ENCODE peak calls at places on chromosome 19, in eight cellular contexts. One of them, this sample, is unnamed.

GRCh38 chr19:10093295-10094186 is 7.4 kb downstream of the SHFL start:
- DNase-seq in GM10248: no peak
- DNase-seq in heart left ventricle: no peak
- DNase-seq in upper lobe of right lung: no peak
- DNase-seq in GM12878: no peak
- DNase-seq in DND-41: peak
- DNase-seq in neural progenitor cell: no peak
- DNase-seq in bronchial epithelial cell: no peak
- DNase-seq in this sample: no peak

GRCh38 chr19:6811906-6812305 is 39.4 kb downstream of the VAV1 start:
- DNase-seq in upper lobe of right lung: no peak
- DNase-seq in GM12878: peak
- DNase-seq in GM10248: no peak
- DNase-seq in heart left ventricle: no peak
- DNase-seq in neural progenitor cell: no peak
- DNase-seq in bronchial epithelial cell: peak
- DNase-seq in DND-41: peak
- DNase-seq in this sample: no peak

GRCh38 chr19:2462635-2463421 is 6.1 kb upstream of the LMNB2 start:
- DNase-seq in GM12878: no peak
- DNase-seq in GM10248: no peak
- DNase-seq in bronchial epithelial cell: peak
- DNase-seq in neural progenitor cell: peak
- DNase-seq in upper lobe of right lung: peak
- DNase-seq in DND-41: no peak
- DNase-seq in heart left ventricle: peak
- DNase-seq in this sample: peak

GRCh38 chr19:45913874-45914830 is at the start of gene NANOS2:
- DNase-seq in heart left ventricle: no peak
- DNase-seq in GM10248: no peak
- DNase-seq in upper lobe of right lung: no peak
- DNase-seq in DND-41: no peak
- DNase-seq in neural progenitor cell: peak
- DNase-seq in GM12878: no peak
- DNase-seq in bronchial epithelial cell: no peak
- DNase-seq in this sample: no peak

GRCh38 chr19:14113762-14114414 is 3.7 kb downstream of the PRKACA start:
- DNase-seq in heart left ventricle: peak
- DNase-seq in bronchial epithelial cell: no peak
- DNase-seq in upper lobe of right lung: peak
- DNase-seq in DND-41: peak
- DNase-seq in GM10248: no peak
- DNase-seq in neural progenitor cell: no peak
- DNase-seq in GM12878: no peak
- DNase-seq in this sample: no peak

GRCh38 chr19:1063030-1063908 is 3.7 kb upstream of the ARHGAP45 start:
- DNase-seq in bronchial epithelial cell: no peak
- DNase-seq in upper lobe of right lung: peak
- DNase-seq in neural progenitor cell: no peak
- DNase-seq in DND-41: peak
- DNase-seq in heart left ventricle: no peak
- DNase-seq in GM12878: no peak
- DNase-seq in GM10248: peak
- DNase-seq in this sample: no peak

GRCh38 chr19:49553451-49554271 is 25.9 kb downstream of the RCN3 start:
- DNase-seq in GM10248: no peak
- DNase-seq in upper lobe of right lung: no peak
- DNase-seq in heart left ventricle: no peak
- DNase-seq in GM12878: no peak
- DNase-seq in bronchial epithelial cell: peak
- DNase-seq in neural progenitor cell: no peak
- DNase-seq in DND-41: no peak
- DNase-seq in this sample: no peak

GRCh38 chr19:58021541-58022282 is 12.1 kb upstream of the ZSCAN1 start:
- DNase-seq in upper lobe of right lung: no peak
- DNase-seq in bronchial epithelial cell: peak
- DNase-seq in GM10248: no peak
- DNase-seq in DND-41: peak
- DNase-seq in neural progenitor cell: peak
- DNase-seq in GM12878: no peak
- DNase-seq in heart left ventricle: peak
- DNase-seq in this sample: peak

GRCh38 chr19:2242811-2243210 is 6.2 kb downstream of the SF3A2 start:
- DNase-seq in GM12878: no peak
- DNase-seq in upper lobe of right lung: no peak
- DNase-seq in neural progenitor cell: no peak
- DNase-seq in bronchial epithelial cell: no peak
- DNase-seq in DND-41: no peak
- DNase-seq in heart left ventricle: no peak
- DNase-seq in GM10248: no peak
- DNase-seq in this sample: no peak

GRCh38 chr19:3094638-3095374 is 644 bp downstream of the GNA11 start:
- DNase-seq in GM12878: no peak
- DNase-seq in bronchial epithelial cell: no peak
- DNase-seq in DND-41: peak
- DNase-seq in GM10248: no peak
- DNase-seq in upper lobe of right lung: peak
- DNase-seq in neural progenitor cell: peak
- DNase-seq in heart left ventricle: no peak
- DNase-seq in this sample: no peak

GRCh38 chr19:29040951-29041350 is 172.0 kb downstream of the UQCRFS1 start:
- DNase-seq in neural progenitor cell: peak
- DNase-seq in DND-41: no peak
- DNase-seq in GM10248: no peak
- DNase-seq in upper lobe of right lung: no peak
- DNase-seq in heart left ventricle: no peak
- DNase-seq in bronchial epithelial cell: no peak
- DNase-seq in GM12878: no peak
- DNase-seq in this sample: no peak

GRCh38 chr19:6532244-6532999 is 1.6 kb downstream of the TNFSF9 start:
- DNase-seq in GM12878: no peak
- DNase-seq in DND-41: no peak
- DNase-seq in neural progenitor cell: no peak
- DNase-seq in GM10248: peak
- DNase-seq in heart left ventricle: peak
- DNase-seq in bronchial epithelial cell: no peak
- DNase-seq in upper lobe of right lung: no peak
- DNase-seq in this sample: no peak

GRCh38 chr19:47143322-47144073 is 12.9 kb downstream of the SAE1 start:
- DNase-seq in heart left ventricle: no peak
- DNase-seq in bronchial epithelial cell: no peak
- DNase-seq in neural progenitor cell: no peak
- DNase-seq in DND-41: no peak
- DNase-seq in GM10248: no peak
- DNase-seq in GM12878: no peak
- DNase-seq in upper lobe of right lung: no peak
- DNase-seq in this sample: no peak

GRCh38 chr19:441213-441823 is 19.5 kb downstream of the SHC2 start:
- DNase-seq in bronchial epithelial cell: no peak
- DNase-seq in neural progenitor cell: no peak
- DNase-seq in DND-41: no peak
- DNase-seq in upper lobe of right lung: no peak
- DNase-seq in GM12878: no peak
- DNase-seq in GM10248: no peak
- DNase-seq in heart left ventricle: no peak
- DNase-seq in this sample: no peak

GRCh38 chr19:16293133-16294085 is 31.2 kb upstream of the KLF2 start:
- DNase-seq in DND-41: no peak
- DNase-seq in GM10248: no peak
- DNase-seq in GM12878: no peak
- DNase-seq in upper lobe of right lung: peak
- DNase-seq in neural progenitor cell: no peak
- DNase-seq in heart left ventricle: peak
- DNase-seq in bronchial epithelial cell: peak
- DNase-seq in this sample: peak

GRCh38 chr19:50705422-50706019 is 14.1 kb downstream of the SHANK1 start:
- DNase-seq in GM12878: peak
- DNase-seq in upper lobe of right lung: no peak
- DNase-seq in heart left ventricle: no peak
- DNase-seq in neural progenitor cell: peak
- DNase-seq in DND-41: peak
- DNase-seq in bronchial epithelial cell: peak
- DNase-seq in GM10248: peak
- DNase-seq in this sample: no peak

DNA sequence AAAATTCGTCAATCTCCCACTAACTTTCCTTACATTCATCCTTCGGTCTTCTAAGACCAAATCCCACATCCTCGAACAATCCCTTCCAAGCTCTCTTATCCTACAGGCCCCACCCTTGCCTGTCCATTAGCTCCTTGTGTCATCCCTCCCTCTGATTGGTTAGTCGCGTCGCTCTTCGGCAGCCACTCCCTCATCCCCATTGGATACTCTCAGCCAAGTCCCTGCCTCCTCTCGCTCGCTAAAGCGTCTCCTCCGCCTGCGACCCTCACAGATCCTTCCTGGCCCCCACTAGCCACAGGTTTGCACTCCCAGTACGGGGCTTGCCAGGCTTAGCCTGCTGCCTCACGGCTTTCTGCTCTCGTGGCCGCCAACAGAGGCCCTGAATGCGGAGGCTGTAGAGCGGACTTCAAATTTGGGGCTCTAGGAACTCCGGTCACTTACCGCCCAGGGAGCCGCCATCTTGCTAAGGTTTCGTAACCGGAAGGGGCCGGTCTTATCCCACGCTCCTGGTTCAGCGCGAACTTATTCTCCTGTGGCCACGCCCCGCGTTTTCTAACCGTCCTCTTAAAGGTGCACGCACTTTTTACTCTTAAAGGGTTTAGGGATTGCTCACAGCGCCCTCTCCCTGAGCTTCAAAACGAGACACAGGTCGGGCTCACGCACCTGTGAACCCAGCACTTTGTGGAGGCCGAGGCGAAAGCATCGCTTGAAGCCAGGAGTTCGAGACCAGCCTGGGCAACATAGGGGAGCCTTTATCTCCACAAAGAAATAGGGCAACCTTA is at the start of gene DMAC2:
- DNase-seq in DND-41: peak
- DNase-seq in upper lobe of right lung: peak
- DNase-seq in neural progenitor cell: peak
- DNase-seq in GM10248: peak
- DNase-seq in bronchial epithelial cell: peak
- DNase-seq in heart left ventricle: peak
- DNase-seq in GM12878: peak
- DNase-seq in this sample: peak
- TF ChIP-seq CTCF in DND-41: peak
- TF ChIP-seq CTCF in upper lobe of right lung: peak
- TF ChIP-seq CTCF in neural progenitor cell: peak
- TF ChIP-seq CTCF in GM10248: peak
- TF ChIP-seq CTCF in bronchial epithelial cell: peak
- TF ChIP-seq CTCF in heart left ventricle: peak
- TF ChIP-seq CTCF in GM12878: peak
- TF ChIP-seq CTCF in this sample: peak

GRCh38 chr19:41937525-41937924 is 9.3 kb upstream of the ERFL start:
- DNase-seq in DND-41: no peak
- DNase-seq in GM12878: no peak
- DNase-seq in neural progenitor cell: no peak
- DNase-seq in bronchial epithelial cell: no peak
- DNase-seq in heart left ventricle: no peak
- DNase-seq in upper lobe of right lung: no peak
- DNase-seq in GM10248: no peak
- DNase-seq in this sample: no peak

GRCh38 chr19:41939861-41940442 is 11.7 kb upstream of the ERFL start:
- DNase-seq in DND-41: no peak
- DNase-seq in bronchial epithelial cell: no peak
- DNase-seq in upper lobe of right lung: peak
- DNase-seq in GM12878: no peak
- DNase-seq in heart left ventricle: peak
- DNase-seq in neural progenitor cell: peak
- DNase-seq in GM10248: peak
- DNase-seq in this sample: no peak

GRCh38 chr19:41936961-41937360 is 8.7 kb upstream of the ERFL start:
- DNase-seq in neural progenitor cell: no peak
- DNase-seq in GM10248: no peak
- DNase-seq in GM12878: no peak
- DNase-seq in heart left ventricle: no peak
- DNase-seq in upper lobe of right lung: no peak
- DNase-seq in bronchial epithelial cell: no peak
- DNase-seq in DND-41: no peak
- DNase-seq in this sample: no peak

GRCh38 chr19:41936416-41936850 is 8.2 kb upstream of the ERFL start:
- DNase-seq in neural progenitor cell: no peak
- DNase-seq in upper lobe of right lung: no peak
- DNase-seq in bronchial epithelial cell: peak
- DNase-seq in GM10248: no peak
- DNase-seq in DND-41: no peak
- DNase-seq in heart left ventricle: no peak
- DNase-seq in GM12878: no peak
- DNase-seq in this sample: no peak

DNA sequence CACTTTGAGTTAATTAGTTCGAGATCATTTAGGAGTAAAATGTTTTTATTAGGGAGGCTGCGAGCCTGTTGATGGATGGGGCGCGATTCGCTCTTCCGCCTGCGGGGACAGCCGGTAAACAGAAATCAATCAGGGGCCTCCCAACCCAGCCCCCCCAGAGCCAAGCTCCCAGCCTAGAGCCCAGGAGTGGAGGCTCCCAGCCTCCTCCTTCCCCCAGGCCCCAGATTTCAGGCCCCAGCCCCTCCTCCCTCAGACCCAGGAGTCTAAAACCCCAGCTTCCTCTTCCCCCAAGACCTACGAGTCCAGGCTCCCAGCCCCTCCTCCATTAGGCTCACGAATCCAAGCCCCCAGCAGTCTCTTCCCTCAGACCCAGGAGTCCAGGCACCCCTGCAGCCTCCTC is 9.7 kb upstream of the ERFL start:
- DNase-seq in upper lobe of right lung: no peak
- DNase-seq in neural progenitor cell: no peak
- DNase-seq in heart left ventricle: no peak
- DNase-seq in GM10248: no peak
- DNase-seq in bronchial epithelial cell: no peak
- DNase-seq in GM12878: no peak
- DNase-seq in DND-41: no peak
- DNase-seq in this sample: no peak
- TF ChIP-seq CTCF in upper lobe of right lung: no peak
- TF ChIP-seq CTCF in neural progenitor cell: peak
- TF ChIP-seq CTCF in heart left ventricle: no peak
- TF ChIP-seq CTCF in GM10248: no peak
- TF ChIP-seq CTCF in bronchial epithelial cell: no peak
- TF ChIP-seq CTCF in GM12878: peak
- TF ChIP-seq CTCF in DND-41: peak
- TF ChIP-seq CTCF in this sample: no peak

GRCh38 chr19:19113040-19113541 is 25.2 kb downstream of the TMEM161A start:
- DNase-seq in upper lobe of right lung: no peak
- DNase-seq in bronchial epithelial cell: no peak
- DNase-seq in heart left ventricle: no peak
- DNase-seq in GM10248: peak
- DNase-seq in DND-41: no peak
- DNase-seq in GM12878: no peak
- DNase-seq in neural progenitor cell: peak
- DNase-seq in this sample: no peak
- TF ChIP-seq CTCF in upper lobe of right lung: no peak
- TF ChIP-seq CTCF in bronchial epithelial cell: no peak
- TF ChIP-seq CTCF in heart left ventricle: no peak
- TF ChIP-seq CTCF in GM10248: no peak
- TF ChIP-seq CTCF in DND-41: no peak
- TF ChIP-seq CTCF in GM12878: no peak
- TF ChIP-seq CTCF in neural progenitor cell: no peak
- TF ChIP-seq CTCF in this sample: no peak

DNA sequence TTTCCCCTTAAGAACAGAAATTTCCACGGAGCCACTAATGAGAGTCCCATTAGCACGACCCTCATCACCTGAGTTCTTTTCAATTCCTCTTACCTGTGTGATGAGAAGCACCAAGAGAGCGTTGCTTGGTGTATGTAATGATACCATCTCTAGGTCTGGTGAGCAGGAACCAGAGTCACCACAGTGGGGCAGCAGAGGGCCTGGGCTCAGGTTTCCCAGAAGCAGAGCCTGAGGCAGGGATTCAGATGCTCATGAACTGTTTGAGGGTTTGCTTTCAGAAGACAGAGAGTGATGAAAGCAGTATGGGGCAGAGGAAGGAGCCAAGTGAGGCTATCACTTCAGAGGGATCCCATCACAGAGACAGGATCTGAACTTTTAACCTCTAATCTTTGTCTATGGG is 3.1 kb upstream of the PTPRH start:
- DNase-seq in neural progenitor cell: no peak
- DNase-seq in DND-41: peak
- DNase-seq in heart left ventricle: no peak
- DNase-seq in upper lobe of right lung: no peak
- DNase-seq in GM12878: peak
- DNase-seq in bronchial epithelial cell: no peak
- DNase-seq in GM10248: no peak
- DNase-seq in this sample: no peak
- TF ChIP-seq CTCF in neural progenitor cell: peak
- TF ChIP-seq CTCF in DND-41: peak
- TF ChIP-seq CTCF in heart left ventricle: no peak
- TF ChIP-seq CTCF in upper lobe of right lung: peak
- TF ChIP-seq CTCF in GM12878: peak
- TF ChIP-seq CTCF in bronchial epithelial cell: no peak
- TF ChIP-seq CTCF in GM10248: peak
- TF ChIP-seq CTCF in this sample: no peak